ENCODE peak calls at places on chromosomes 1 and 21, in eight cellular contexts. One of them, this sample, is unnamed. For H3K4me1, the result is how much of the 10 kb centered on the place peaks cover.

GRCh38 chr1:33872275-33872674 is 8.4 kb downstream of the HMGB4 start:
- DNase-seq in heart left ventricle: no peak
- DNase-seq in Caco-2: no peak
- DNase-seq in A549: no peak
- DNase-seq in CD8-positive, alpha-beta memory T cell: no peak
- DNase-seq in left lung: no peak
- DNase-seq in CD4-positive, alpha-beta memory T cell: no peak
- DNase-seq in lower lobe of right lung: no peak
- DNase-seq in this sample: no peak

GRCh38 chr1:156592158-156592909 is 758 bp downstream of the NAXE start:
- DNase-seq in CD4-positive, alpha-beta memory T cell: no peak
- DNase-seq in heart left ventricle: no peak
- DNase-seq in left lung: no peak
- DNase-seq in CD8-positive, alpha-beta memory T cell: no peak
- DNase-seq in Caco-2: no peak
- DNase-seq in lower lobe of right lung: no peak
- DNase-seq in A549: no peak
- DNase-seq in this sample: no peak

GRCh38 chr1:244384066-244384465 is 67.6 kb downstream of the ADSS2 start:
- DNase-seq in heart left ventricle: no peak
- DNase-seq in Caco-2: no peak
- DNase-seq in CD4-positive, alpha-beta memory T cell: no peak
- DNase-seq in CD8-positive, alpha-beta memory T cell: no peak
- DNase-seq in lower lobe of right lung: no peak
- DNase-seq in A549: no peak
- DNase-seq in left lung: no peak
- DNase-seq in this sample: no peak

GRCh38 chr1:174322202-174322862 is 125.4 kb upstream of the GPR52 start:
- DNase-seq in heart left ventricle: no peak
- DNase-seq in lower lobe of right lung: no peak
- DNase-seq in Caco-2: no peak
- DNase-seq in left lung: no peak
- DNase-seq in CD4-positive, alpha-beta memory T cell: no peak
- DNase-seq in A549: no peak
- DNase-seq in CD8-positive, alpha-beta memory T cell: no peak
- DNase-seq in this sample: no peak

GRCh38 chr1:203930343-203930742 is 68.9 kb downstream of the SNRPE start:
- DNase-seq in left lung: no peak
- DNase-seq in lower lobe of right lung: no peak
- DNase-seq in A549: no peak
- DNase-seq in CD8-positive, alpha-beta memory T cell: no peak
- DNase-seq in CD4-positive, alpha-beta memory T cell: no peak
- DNase-seq in Caco-2: no peak
- DNase-seq in heart left ventricle: no peak
- DNase-seq in this sample: no peak

GRCh38 chr1:151989131-151989868 is 4.4 kb downstream of the S100A10 start:
- DNase-seq in CD4-positive, alpha-beta memory T cell: no peak
- DNase-seq in lower lobe of right lung: peak
- DNase-seq in heart left ventricle: peak
- DNase-seq in left lung: peak
- DNase-seq in A549: no peak
- DNase-seq in CD8-positive, alpha-beta memory T cell: no peak
- DNase-seq in Caco-2: peak
- DNase-seq in this sample: no peak

GRCh38 chr1:3372317-3372716 is 82.1 kb upstream of the ARHGEF16 start:
- DNase-seq in Caco-2: no peak
- DNase-seq in CD4-positive, alpha-beta memory T cell: no peak
- DNase-seq in CD8-positive, alpha-beta memory T cell: no peak
- DNase-seq in left lung: no peak
- DNase-seq in lower lobe of right lung: no peak
- DNase-seq in A549: no peak
- DNase-seq in heart left ventricle: no peak
- DNase-seq in this sample: no peak

GRCh38 chr1:220368352-220369265 is 96.4 kb upstream of the RAB3GAP2 start:
- DNase-seq in A549: no peak
- DNase-seq in lower lobe of right lung: no peak
- DNase-seq in CD4-positive, alpha-beta memory T cell: no peak
- DNase-seq in left lung: no peak
- DNase-seq in CD8-positive, alpha-beta memory T cell: no peak
- DNase-seq in heart left ventricle: no peak
- DNase-seq in Caco-2: peak
- DNase-seq in this sample: no peak

GRCh38 chr1:9539829-9540550 is 725 bp downstream of the SLC25A33 start:
- DNase-seq in heart left ventricle: peak
- DNase-seq in CD4-positive, alpha-beta memory T cell: no peak
- DNase-seq in CD8-positive, alpha-beta memory T cell: peak
- DNase-seq in lower lobe of right lung: peak
- DNase-seq in Caco-2: peak
- DNase-seq in A549: peak
- DNase-seq in left lung: peak
- DNase-seq in this sample: peak

GRCh38 chr1:22778408-22778807 is 67.8 kb downstream of the EPHB2 start:
- DNase-seq in lower lobe of right lung: no peak
- DNase-seq in A549: no peak
- DNase-seq in left lung: no peak
- DNase-seq in CD8-positive, alpha-beta memory T cell: no peak
- DNase-seq in CD4-positive, alpha-beta memory T cell: no peak
- DNase-seq in Caco-2: no peak
- DNase-seq in heart left ventricle: no peak
- DNase-seq in this sample: no peak

GRCh38 chr1:176379626-176380339 is 83.2 kb upstream of the PAPPA2 start:
- DNase-seq in heart left ventricle: no peak
- DNase-seq in CD4-positive, alpha-beta memory T cell: no peak
- DNase-seq in lower lobe of right lung: no peak
- DNase-seq in A549: no peak
- DNase-seq in Caco-2: no peak
- DNase-seq in left lung: no peak
- DNase-seq in CD8-positive, alpha-beta memory T cell: no peak
- DNase-seq in this sample: no peak

GRCh38 chr21:33857846-33858671 is 57.5 kb downstream of the ATP5PO start:
- DNase-seq in left lung: no peak
- DNase-seq in lower lobe of right lung: no peak
- DNase-seq in Caco-2: no peak
- DNase-seq in CD4-positive, alpha-beta memory T cell: no peak
- DNase-seq in A549: no peak
- DNase-seq in CD8-positive, alpha-beta memory T cell: no peak
- DNase-seq in heart left ventricle: no peak
- DNase-seq in this sample: no peak

GRCh38 chr1:147151244-147151643 is 21.0 kb downstream of the PRKAB2 start:
- DNase-seq in Caco-2: no peak
- DNase-seq in CD4-positive, alpha-beta memory T cell: no peak
- DNase-seq in left lung: no peak
- DNase-seq in CD8-positive, alpha-beta memory T cell: no peak
- DNase-seq in heart left ventricle: no peak
- DNase-seq in A549: no peak
- DNase-seq in lower lobe of right lung: no peak
- DNase-seq in this sample: no peak

GRCh38 chr1:99745684-99746083 is 20.8 kb downstream of the FRRS1 start:
- DNase-seq in heart left ventricle: no peak
- DNase-seq in left lung: no peak
- DNase-seq in CD4-positive, alpha-beta memory T cell: no peak
- DNase-seq in Caco-2: no peak
- DNase-seq in CD8-positive, alpha-beta memory T cell: no peak
- DNase-seq in A549: no peak
- DNase-seq in lower lobe of right lung: no peak
- DNase-seq in this sample: no peak

GRCh38 chr1:232249834-232250233 is 380.1 kb downstream of the SIPA1L2 start:
- DNase-seq in CD4-positive, alpha-beta memory T cell: no peak
- DNase-seq in heart left ventricle: no peak
- DNase-seq in lower lobe of right lung: no peak
- DNase-seq in Caco-2: no peak
- DNase-seq in CD8-positive, alpha-beta memory T cell: no peak
- DNase-seq in left lung: no peak
- DNase-seq in A549: no peak
- DNase-seq in this sample: no peak

GRCh38 chr1:189962171-189962570 is 515.5 kb downstream of the BRINP3 start:
- DNase-seq in Caco-2: no peak
- DNase-seq in CD4-positive, alpha-beta memory T cell: no peak
- DNase-seq in A549: no peak
- DNase-seq in left lung: no peak
- DNase-seq in heart left ventricle: no peak
- DNase-seq in lower lobe of right lung: no peak
- DNase-seq in CD8-positive, alpha-beta memory T cell: no peak
- DNase-seq in this sample: no peak

GRCh38 chr1:233990486-233990885 is 86.0 kb downstream of the SLC35F3 start:
- DNase-seq in CD4-positive, alpha-beta memory T cell: no peak
- DNase-seq in lower lobe of right lung: no peak
- DNase-seq in A549: no peak
- DNase-seq in left lung: no peak
- DNase-seq in CD8-positive, alpha-beta memory T cell: no peak
- DNase-seq in Caco-2: no peak
- DNase-seq in heart left ventricle: no peak
- DNase-seq in this sample: no peak

GRCh38 chr1:167627865-167628641 is 2.0 kb upstream of the RCSD1 start:
- DNase-seq in CD8-positive, alpha-beta memory T cell: peak
- DNase-seq in A549: no peak
- DNase-seq in CD4-positive, alpha-beta memory T cell: peak
- DNase-seq in left lung: no peak
- DNase-seq in Caco-2: peak
- DNase-seq in lower lobe of right lung: no peak
- DNase-seq in heart left ventricle: peak
- DNase-seq in this sample: peak

GRCh38 chr1:158121604-158122254 is 59.0 kb upstream of the CD1D start:
- DNase-seq in CD8-positive, alpha-beta memory T cell: no peak
- DNase-seq in Caco-2: peak
- DNase-seq in A549: peak
- DNase-seq in CD4-positive, alpha-beta memory T cell: peak
- DNase-seq in heart left ventricle: no peak
- DNase-seq in lower lobe of right lung: no peak
- DNase-seq in left lung: no peak
- DNase-seq in this sample: no peak

GRCh38 chr1:43272161-43272560 is 2.4 kb downstream of the TMEM125 start:
- DNase-seq in Caco-2: no peak
- DNase-seq in heart left ventricle: no peak
- DNase-seq in lower lobe of right lung: no peak
- DNase-seq in left lung: no peak
- DNase-seq in CD4-positive, alpha-beta memory T cell: no peak
- DNase-seq in CD8-positive, alpha-beta memory T cell: no peak
- DNase-seq in A549: no peak
- DNase-seq in this sample: no peak

GRCh38 chr1:229380514-229381160 is 37.8 kb upstream of the CCSAP start:
- DNase-seq in A549: no peak
- DNase-seq in lower lobe of right lung: no peak
- DNase-seq in left lung: no peak
- DNase-seq in CD4-positive, alpha-beta memory T cell: no peak
- DNase-seq in heart left ventricle: no peak
- DNase-seq in CD8-positive, alpha-beta memory T cell: no peak
- DNase-seq in Caco-2: no peak
- DNase-seq in this sample: no peak

GRCh38 chr21:46173573-46173972 is 10.7 kb downstream of the SPATC1L start:
- DNase-seq in CD4-positive, alpha-beta memory T cell: no peak
- DNase-seq in A549: no peak
- DNase-seq in left lung: no peak
- DNase-seq in Caco-2: no peak
- DNase-seq in lower lobe of right lung: no peak
- DNase-seq in CD8-positive, alpha-beta memory T cell: no peak
- DNase-seq in heart left ventricle: no peak
- DNase-seq in this sample: no peak

DNA sequence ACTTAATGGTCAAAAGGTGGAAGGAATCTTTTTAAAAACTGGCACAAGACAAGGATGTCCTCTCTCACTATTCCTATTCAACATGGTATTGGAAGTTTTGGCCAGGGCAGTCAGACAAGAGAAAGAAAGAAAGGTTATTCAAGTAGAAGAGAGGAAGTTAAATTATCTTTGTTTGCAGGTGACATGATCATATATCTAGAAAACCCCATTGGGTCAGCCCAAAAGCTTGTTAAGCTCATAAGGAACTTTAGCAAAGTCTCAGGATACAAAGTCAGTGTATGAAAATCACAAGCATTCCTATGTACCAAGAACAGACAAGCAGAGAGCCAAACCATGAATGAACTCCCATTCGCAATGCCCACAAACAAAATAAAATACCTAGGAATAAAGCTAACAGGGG is 5.4 kb upstream of the PGBD2 start:
- DNase-seq in left lung: no peak
- DNase-seq in CD4-positive, alpha-beta memory T cell: no peak
- DNase-seq in CD8-positive, alpha-beta memory T cell: no peak
- DNase-seq in Caco-2: no peak
- DNase-seq in heart left ventricle: no peak
- DNase-seq in lower lobe of right lung: no peak
- DNase-seq in A549: no peak
- DNase-seq in this sample: no peak
- H3K4me3 ChIP-seq in left lung: no peak
- H3K4me3 ChIP-seq in CD4-positive, alpha-beta memory T cell: no peak
- H3K4me3 ChIP-seq in CD8-positive, alpha-beta memory T cell: no peak
- H3K4me3 ChIP-seq in Caco-2: no peak
- H3K4me3 ChIP-seq in heart left ventricle: no peak
- H3K4me3 ChIP-seq in lower lobe of right lung: no peak
- H3K4me3 ChIP-seq in A549: no peak
- H3K4me3 ChIP-seq in this sample: no peak

DNA sequence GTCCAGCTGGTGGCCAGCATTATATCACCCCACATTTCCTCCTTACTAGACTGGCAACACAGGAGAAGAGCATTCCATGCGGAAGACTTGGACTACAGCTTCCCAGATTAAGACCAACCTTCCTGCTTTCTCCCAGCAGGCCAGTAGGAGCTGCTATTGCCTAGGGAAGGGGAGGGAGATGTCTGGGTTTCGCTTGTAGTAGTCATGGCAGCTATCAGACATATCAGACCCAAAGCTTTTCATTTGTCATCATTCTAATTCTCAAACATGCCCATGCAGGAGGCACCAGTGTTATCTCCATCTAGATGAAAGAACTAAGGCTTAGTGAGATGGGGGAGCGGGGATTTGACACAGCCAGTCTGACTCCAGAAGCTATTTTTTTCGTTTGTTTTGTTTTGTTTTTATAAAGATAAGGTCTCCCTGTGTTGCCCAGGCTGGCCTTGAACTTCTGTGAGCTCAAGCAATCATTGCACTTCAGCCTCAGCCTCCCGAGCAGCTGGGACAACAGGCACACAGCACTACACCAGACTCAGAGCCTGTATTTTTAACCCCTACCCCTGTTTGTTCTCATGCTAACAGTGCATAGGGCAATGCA is 4.5 kb downstream of the PLA2G2A start:
- DNase-seq in A549: peak
- DNase-seq in heart left ventricle: peak
- DNase-seq in left lung: no peak
- DNase-seq in lower lobe of right lung: no peak
- DNase-seq in CD4-positive, alpha-beta memory T cell: peak
- DNase-seq in CD8-positive, alpha-beta memory T cell: peak
- DNase-seq in Caco-2: peak
- DNase-seq in this sample: no peak
- H3K4me1 ChIP-seq in A549: under half
- H3K4me1 ChIP-seq in heart left ventricle: under half
- H3K4me1 ChIP-seq in left lung: under half
- H3K4me1 ChIP-seq in lower lobe of right lung: under half
- H3K4me1 ChIP-seq in CD4-positive, alpha-beta memory T cell: under half
- H3K4me1 ChIP-seq in CD8-positive, alpha-beta memory T cell: under half
- H3K4me1 ChIP-seq in Caco-2: under half
- H3K4me1 ChIP-seq in this sample: under half

GRCh38 chr1:162674018-162674608 is 41.8 kb downstream of the DDR2 start:
- DNase-seq in Caco-2: no peak
- DNase-seq in A549: no peak
- DNase-seq in CD4-positive, alpha-beta memory T cell: no peak
- DNase-seq in left lung: no peak
- DNase-seq in heart left ventricle: no peak
- DNase-seq in CD8-positive, alpha-beta memory T cell: no peak
- DNase-seq in lower lobe of right lung: no peak
- DNase-seq in this sample: no peak
- H3K4me3 ChIP-seq in Caco-2: no peak
- H3K4me3 ChIP-seq in A549: no peak
- H3K4me3 ChIP-seq in CD4-positive, alpha-beta memory T cell: no peak
- H3K4me3 ChIP-seq in left lung: no peak
- H3K4me3 ChIP-seq in heart left ventricle: no peak
- H3K4me3 ChIP-seq in CD8-positive, alpha-beta memory T cell: no peak
- H3K4me3 ChIP-seq in lower lobe of right lung: no peak
- H3K4me3 ChIP-seq in this sample: no peak

GRCh38 chr1:54857066-54857660 is 29.8 kb downstream of the DHCR24 start:
- DNase-seq in lower lobe of right lung: no peak
- DNase-seq in CD8-positive, alpha-beta memory T cell: no peak
- DNase-seq in heart left ventricle: no peak
- DNase-seq in left lung: no peak
- DNase-seq in Caco-2: no peak
- DNase-seq in A549: no peak
- DNase-seq in CD4-positive, alpha-beta memory T cell: no peak
- DNase-seq in this sample: no peak
- H3K4me1 ChIP-seq in lower lobe of right lung: under half
- H3K4me1 ChIP-seq in CD8-positive, alpha-beta memory T cell: under half
- H3K4me1 ChIP-seq in heart left ventricle: under half
- H3K4me1 ChIP-seq in left lung: under half
- H3K4me1 ChIP-seq in Caco-2: under half
- H3K4me1 ChIP-seq in A549: half or more
- H3K4me1 ChIP-seq in CD4-positive, alpha-beta memory T cell: under half
- H3K4me1 ChIP-seq in this sample: under half